ENCODE peak calls at places on chromosome 2, in four cellular contexts. J, K, Q and L are unnamed samples.

GRCh38 chr2:191050640-191050987 is 36.6 kb upstream of the STAT1 start:
- DNase-seq in K (peak; percentile 56), Q (no peak), J (no peak), L (no peak)

GRCh38 chr2:169320561-169320960 is 41.8 kb downstream of the LRP2 start:
- DNase-seq in Q (no peak), K (no peak), J (no peak), L (no peak)

GRCh38 chr2:20625920-20626697 is 24.8 kb downstream of the HS1BP3 start:
- DNase-seq in J (no peak), K (no peak), Q (no peak), L (no peak)

GRCh38 chr2:172339431-172340010 is 87.9 kb upstream of the ITGA6 start:
- DNase-seq in Q (no peak), J (no peak), K (no peak), L (no peak)

GRCh38 chr2:106581755-106582430 is 94.7 kb downstream of the CD8B2 start:
- DNase-seq in J (peak; percentile 10), Q (peak; percentile 16), K (peak; percentile 3), L (peak; percentile 58)

GRCh38 chr2:188388831-188389230 is 97.2 kb downstream of the GULP1 start:
- DNase-seq in Q (no peak), J (no peak), K (no peak), L (no peak)

GRCh38 chr2:222709191-222709891 is 37.9 kb downstream of the MOGAT1 start:
- DNase-seq in K (peak; percentile 86), J (no peak), Q (peak; percentile 22), L (peak; percentile 34)

GRCh38 chr2:96470089-96470488 is 35.1 kb downstream of the NEURL3 start:
- DNase-seq in K (no peak), Q (no peak), J (no peak), L (no peak)

GRCh38 chr2:38763226-38763625 is 12.1 kb upstream of the SRSF7 start:
- DNase-seq in J (no peak), Q (no peak), K (no peak), L (peak; percentile 56)

GRCh38 chr2:8552264-8552913 is 129.5 kb upstream of the ID2 start:
- DNase-seq in K (no peak), Q (no peak), J (no peak), L (no peak)

GRCh38 chr2:208984376-208985100 is 439.3 kb upstream of the MAP2 start:
- DNase-seq in K (no peak), J (no peak), Q (no peak), L (no peak)

GRCh38 chr2:7161501-7161900 is 244.3 kb downstream of the RNF144A start:
- DNase-seq in Q (no peak), K (no peak), J (no peak), L (no peak)

GRCh38 chr2:223979730-223980396 is 22.6 kb downstream of the MRPL44 start:
- DNase-seq in Q (no peak), K (no peak), J (no peak), L (no peak)

GRCh38 chr2:75565523-75566449 is 5.0 kb upstream of the EVA1A start:
- DNase-seq in K (no peak), Q (no peak), J (no peak), L (no peak)

GRCh38 chr2:136128905-136129304 is 11.0 kb upstream of the CXCR4 start:
- DNase-seq in Q (no peak), J (no peak), K (no peak), L (no peak)

GRCh38 chr2:45962522-45962921 is 311.0 kb downstream of the PRKCE start:
- DNase-seq in K (peak; percentile 69), J (no peak), Q (no peak), L (no peak)

GRCh38 chr2:32061973-32062861 is 1.1 kb upstream of the SPAST start:
- DNase-seq in J (no peak), K (no peak), Q (no peak), L (peak; percentile 38)

GRCh38 chr2:221501210-221501882 is 70.8 kb downstream of the EPHA4 start:
- DNase-seq in Q (no peak), K (no peak), J (no peak), L (no peak)

GRCh38 chr2:37643102-37644078 is 28.1 kb downstream of the CDC42EP3 start:
- DNase-seq in K (no peak), Q (no peak), J (no peak), L (no peak)

GRCh38 chr2:229407170-229407569 is 136.1 kb upstream of the PID1 start:
- DNase-seq in J (no peak), K (peak; percentile 43), Q (no peak), L (no peak)

GRCh38 chr2:232871418-232871834 is 1.4 kb downstream of the SNORC start:
- DNase-seq in J (no peak), Q (no peak), K (no peak), L (peak; percentile 23)

GRCh38 chr2:240374085-240374907 is 61.2 kb upstream of the GPC1 start:
- DNase-seq in J (no peak), Q (no peak), K (peak; percentile 75), L (no peak)

GRCh38 chr2:235506291-235506996 is 12.6 kb downstream of the AGAP1 start:
- DNase-seq in Q (no peak), J (no peak), K (no peak), L (no peak)

GRCh38 chr2:106095478-106096392 is 98.4 kb downstream of the UXS1 start:
- DNase-seq in J (peak; percentile 80), K (no peak), Q (no peak), L (no peak)

GRCh38 chr2:216842634-216843033 is 17.2 kb downstream of the TNP1 start:
- DNase-seq in J (no peak), Q (no peak), K (no peak), L (no peak)

GRCh38 chr2:177281400-177282021 is 17.0 kb upstream of the NFE2L2 start:
- DNase-seq in J (no peak), Q (peak; percentile 51), K (no peak), L (no peak)

GRCh38 chr2:47559079-47559684 is 156.2 kb downstream of the MSH2 start:
- DNase-seq in K (no peak), J (no peak), Q (no peak), L (no peak)

GRCh38 chr2:642431-642815 is 34.8 kb downstream of the TMEM18 start:
- DNase-seq in J (no peak), Q (no peak), K (no peak), L (no peak)

GRCh38 chr2:50431958-50432650 is 599.8 kb downstream of the NRXN1 start:
- DNase-seq in K (no peak), Q (no peak), J (no peak), L (no peak)

GRCh38 chr2:172972005-172972619 is 103.5 kb upstream of the MAP3K20 start:
- DNase-seq in K (no peak), J (peak; percentile 4), Q (no peak), L (peak; percentile 58)

GRCh38 chr2:174078275-174078674 is 113.1 kb upstream of the SP3 start:
- DNase-seq in J (no peak), Q (no peak), K (no peak), L (no peak)